ENCODE peak calls at places on chromosomes 7 and 10, in five cellular contexts. Y is T1000; H is COR-L47; J is stimulated activated CD4-positive, alpha-beta T cell treated with anti-CD3 and anti-CD28 coated beads, Interleukin-15, amount 100 ng/mL, for 1 hour; O is PC-3. T is an unnamed sample.
A peak's percentile ranks its signal among the peaks of the same experiment; 100 is the strongest.

GRCh38 chr7:41170466-41170865 is 532.4 kb downstream of the INHBA start:
- DNase-seq in Y (no peak), H (no peak), J (no peak), O (no peak), T (no peak)

GRCh38 chr7:90853205-90853604 is 257.1 kb downstream of the CDK14 start:
- DNase-seq in Y (no peak), H (no peak), J (no peak), O (no peak), T (no peak)

GRCh38 chr7:90766814-90767564 is 170.9 kb downstream of the CDK14 start:
- DNase-seq in Y (no peak), H (no peak), J (no peak), O (peak; percentile 70), T (peak; percentile 80)

GRCh38 chr7:50838675-50839377 is 56.1 kb upstream of the GRB10 start:
- DNase-seq in Y (peak; percentile 47), H (no peak), J (no peak), O (peak; percentile 87), T (no peak)

GRCh38 chr10:48467669-48468068 is 137.2 kb downstream of the ARHGAP22 start:
- DNase-seq in Y (no peak), H (no peak), J (no peak), O (no peak), T (no peak)

GRCh38 chr10:24708081-24708480 is 15.6 kb downstream of the ARHGAP21 start:
- DNase-seq in Y (no peak), H (no peak), J (no peak), O (no peak), T (no peak)

GRCh38 chr10:90587081-90587491 is 270.8 kb downstream of the HTR7 start:
- DNase-seq in Y (peak; percentile 37), H (no peak), J (no peak), O (peak; percentile 84), T (no peak)

GRCh38 chr7:29087840-29088169 is 58.5 kb downstream of the CPVL start:
- DNase-seq in Y (no peak), H (no peak), J (no peak), O (no peak), T (no peak)

GRCh38 chr10:84606428-84606827 is 278.0 kb downstream of the CCSER2 start:
- DNase-seq in Y (no peak), H (no peak), J (no peak), O (no peak), T (no peak)

GRCh38 chr10:104122273-104123107 is 519 bp downstream of the SFR1 start:
- DNase-seq in Y (no peak), H (no peak), J (no peak), O (no peak), T (no peak)

GRCh38 chr7:51121945-51122425 is 194.6 kb downstream of the COBL start:
- DNase-seq in Y (no peak), H (no peak), J (no peak), O (no peak), T (peak; percentile 39)

GRCh38 chr10:132030898-132031463 is 34.8 kb upstream of the JAKMIP3 start:
- DNase-seq in Y (no peak), H (no peak), J (no peak), O (peak; percentile 40), T (no peak)

GRCh38 chr10:114405011-114405350 is 679 bp upstream of the AFAP1L2 start:
- DNase-seq in Y (no peak), H (no peak), J (no peak), O (no peak), T (no peak)

GRCh38 chr10:110221721-110222261 is 14.4 kb downstream of the MXI1 start:
- DNase-seq in Y (peak; percentile 79), H (no peak), J (peak; percentile 50), O (no peak), T (peak; percentile 81)

GRCh38 chr10:127649642-127650041 is 87.3 kb upstream of the FOXI2 start:
- DNase-seq in Y (no peak), H (no peak), J (no peak), O (peak; percentile 13), T (no peak)

GRCh38 chr7:151689196-151689971 is 169.7 kb upstream of the RHEB start:
- DNase-seq in Y (no peak), H (peak; percentile 98), J (no peak), O (no peak), T (peak; percentile 78)

GRCh38 chr7:47337531-47337930 is 244.4 kb downstream of the TNS3 start:
- DNase-seq in Y (no peak), H (no peak), J (no peak), O (no peak), T (no peak)

GRCh38 chr7:155002411-155003214 is at the start of gene PAXIP1:
- DNase-seq in Y (no peak), H (peak; percentile 70), J (peak; percentile 58), O (peak; percentile 41), T (peak; percentile 80)

GRCh38 chr10:48251525-48252353 is 22.8 kb downstream of the FRMPD2 start:
- DNase-seq in Y (no peak), H (peak; percentile 3), J (no peak), O (peak; percentile 43), T (no peak)

GRCh38 chr10:102752934-102753664 is 9.4 kb downstream of the WBP1L start:
- DNase-seq in Y (no peak), H (no peak), J (no peak), O (peak; percentile 37), T (no peak)

GRCh38 chr7:146131701-146132100 is 15.1 kb downstream of the CNTNAP2 start:
- DNase-seq in Y (no peak), H (no peak), J (no peak), O (no peak), T (no peak)

GRCh38 chr7:40760997-40761396 is 626.2 kb downstream of the SUGCT start:
- DNase-seq in Y (no peak), H (no peak), J (no peak), O (no peak), T (no peak)

GRCh38 chr10:66572700-66573099 is 353.1 kb upstream of the LRRTM3 start:
- DNase-seq in Y (no peak), H (no peak), J (no peak), O (peak; percentile 31), T (no peak)

GRCh38 chr10:43708256-43708655 is 59.6 kb upstream of the ZNF32 start:
- DNase-seq in Y (no peak), H (no peak), J (no peak), O (no peak), T (no peak)

GRCh38 chr10:29248987-29249386 is 39.9 kb upstream of the LYZL1 start:
- DNase-seq in Y (no peak), H (no peak), J (no peak), O (no peak), T (no peak)

GRCh38 chr10:100339236-100339635 is 7.8 kb upstream of the SCD start:
- DNase-seq in Y (no peak), H (no peak), J (no peak), O (no peak), T (no peak)

GRCh38 chr10:71124921-71125748 is 87.2 kb upstream of the UNC5B start:
- DNase-seq in Y (no peak), H (peak; percentile 48), J (no peak), O (no peak), T (peak; percentile 35)

GRCh38 chr7:44327981-44328380 is 2.6 kb upstream of the CAMK2B start:
- DNase-seq in Y (no peak), H (peak; percentile 25), J (no peak), O (no peak), T (no peak)

GRCh38 chr7:101870361-101871062 is 53.1 kb downstream of the CUX1 start:
- DNase-seq in Y (no peak), H (no peak), J (no peak), O (peak; percentile 89), T (no peak)

GRCh38 chr7:69517985-69518731 is 80.1 kb upstream of the AUTS2 start:
- DNase-seq in Y (no peak), H (no peak), J (no peak), O (no peak), T (no peak)

GRCh38 chr7:33733865-33734650 is 171.3 kb upstream of the BMPER start:
- DNase-seq in Y (no peak), H (no peak), J (no peak), O (no peak), T (peak; percentile 33)

GRCh38 chr7:130223646-130224045 is 16.0 kb downstream of the SSMEM1 start:
- DNase-seq in Y (no peak), H (no peak), J (no peak), O (no peak), T (no peak)

GRCh38 chr7:79182283-79182682 is 271.2 kb downstream of the MAGI2 start:
- DNase-seq in Y (peak; percentile 12), H (no peak), J (no peak), O (peak; percentile 39), T (no peak)

GRCh38 chr10:24821986-24822385 is 98.3 kb upstream of the ARHGAP21 start:
- DNase-seq in Y (no peak), H (no peak), J (no peak), O (peak; percentile 66), T (no peak)

GRCh38 chr10:29083096-29083495 is 205.8 kb upstream of the LYZL1 start:
- DNase-seq in Y (no peak), H (no peak), J (no peak), O (no peak), T (no peak)

GRCh38 chr7:156492170-156492569 is 148.4 kb upstream of the RNF32 start:
- DNase-seq in Y (no peak), H (no peak), J (no peak), O (no peak), T (no peak)

T was measured in pancreas.